ENCODE peak calls at places on chromosomes 5 and 9, in five cellular contexts. One of them, this sample, is unnamed.

GRCh38 chr9:136808781-136809158 is 1.0 kb downstream of the RABL6 start:
- DNase-seq in sigmoid colon: no peak
- DNase-seq in stomach: no peak
- DNase-seq in spleen: no peak
- DNase-seq in prostate gland: no peak
- DNase-seq in this sample: peak

GRCh38 chr9:30348904-30349303 is 2035.5 kb upstream of the ACO1 start:
- DNase-seq in sigmoid colon: no peak
- DNase-seq in prostate gland: no peak
- DNase-seq in stomach: no peak
- DNase-seq in spleen: peak
- DNase-seq in this sample: no peak

GRCh38 chr5:170720179-170720578 is 63.3 kb upstream of the GABRP start:
- DNase-seq in prostate gland: no peak
- DNase-seq in sigmoid colon: no peak
- DNase-seq in stomach: no peak
- DNase-seq in spleen: no peak
- DNase-seq in this sample: no peak

GRCh38 chr5:172443441-172444109 is 10.8 kb downstream of the SH3PXD2B start:
- DNase-seq in prostate gland: peak
- DNase-seq in sigmoid colon: peak
- DNase-seq in spleen: peak
- DNase-seq in stomach: peak
- DNase-seq in this sample: peak

GRCh38 chr5:9582406-9582805 is 36.5 kb upstream of the SEMA5A start:
- DNase-seq in spleen: no peak
- DNase-seq in sigmoid colon: no peak
- DNase-seq in prostate gland: no peak
- DNase-seq in stomach: no peak
- DNase-seq in this sample: no peak

GRCh38 chr5:180647465-180647864 is 1.9 kb downstream of the FLT4 start:
- DNase-seq in sigmoid colon: no peak
- DNase-seq in spleen: no peak
- DNase-seq in prostate gland: no peak
- DNase-seq in stomach: no peak
- DNase-seq in this sample: no peak

GRCh38 chr9:109331353-109331752 is 10.5 kb upstream of the EPB41L4B start:
- DNase-seq in sigmoid colon: no peak
- DNase-seq in stomach: peak
- DNase-seq in spleen: no peak
- DNase-seq in prostate gland: peak
- DNase-seq in this sample: no peak

GRCh38 chr5:136020383-136021015 is 8.3 kb upstream of the TGFBI start:
- DNase-seq in stomach: no peak
- DNase-seq in spleen: no peak
- DNase-seq in prostate gland: no peak
- DNase-seq in sigmoid colon: peak
- DNase-seq in this sample: peak

GRCh38 chr5:16418471-16418922 is 47.1 kb downstream of the ZNF622 start:
- DNase-seq in spleen: no peak
- DNase-seq in prostate gland: no peak
- DNase-seq in sigmoid colon: no peak
- DNase-seq in stomach: no peak
- DNase-seq in this sample: no peak

GRCh38 chr9:70493046-70493445 is 78.6 kb upstream of the KLF9 start:
- DNase-seq in prostate gland: no peak
- DNase-seq in spleen: no peak
- DNase-seq in stomach: no peak
- DNase-seq in sigmoid colon: no peak
- DNase-seq in this sample: no peak

GRCh38 chr5:6674421-6674820 is 38.8 kb upstream of the TENT4A start:
- DNase-seq in stomach: no peak
- DNase-seq in sigmoid colon: no peak
- DNase-seq in spleen: no peak
- DNase-seq in prostate gland: no peak
- DNase-seq in this sample: no peak

GRCh38 chr5:19555876-19556275 is 432.1 kb downstream of the CDH18 start:
- DNase-seq in spleen: no peak
- DNase-seq in sigmoid colon: no peak
- DNase-seq in stomach: no peak
- DNase-seq in prostate gland: no peak
- DNase-seq in this sample: no peak

GRCh38 chr5:139664727-139665351 is 16.7 kb downstream of the CXXC5 start:
- DNase-seq in stomach: no peak
- DNase-seq in spleen: no peak
- DNase-seq in prostate gland: no peak
- DNase-seq in sigmoid colon: no peak
- DNase-seq in this sample: no peak
- TF ChIP-seq POLR2AphosphoS5 in stomach: no peak
- TF ChIP-seq POLR2AphosphoS5 in spleen: peak
- TF ChIP-seq POLR2AphosphoS5 in prostate gland: no peak
- TF ChIP-seq POLR2AphosphoS5 in sigmoid colon: no peak
- TF ChIP-seq POLR2AphosphoS5 in this sample: no peak

GRCh38 chr9:113228130-113228665 is 6.9 kb downstream of the SLC31A1 start:
- DNase-seq in spleen: no peak
- DNase-seq in stomach: no peak
- DNase-seq in sigmoid colon: no peak
- DNase-seq in prostate gland: no peak
- DNase-seq in this sample: no peak
- TF ChIP-seq POLR2AphosphoS5 in spleen: no peak
- TF ChIP-seq POLR2AphosphoS5 in stomach: no peak
- TF ChIP-seq POLR2AphosphoS5 in sigmoid colon: no peak
- TF ChIP-seq POLR2AphosphoS5 in prostate gland: peak
- TF ChIP-seq POLR2AphosphoS5 in this sample: no peak

DNA sequence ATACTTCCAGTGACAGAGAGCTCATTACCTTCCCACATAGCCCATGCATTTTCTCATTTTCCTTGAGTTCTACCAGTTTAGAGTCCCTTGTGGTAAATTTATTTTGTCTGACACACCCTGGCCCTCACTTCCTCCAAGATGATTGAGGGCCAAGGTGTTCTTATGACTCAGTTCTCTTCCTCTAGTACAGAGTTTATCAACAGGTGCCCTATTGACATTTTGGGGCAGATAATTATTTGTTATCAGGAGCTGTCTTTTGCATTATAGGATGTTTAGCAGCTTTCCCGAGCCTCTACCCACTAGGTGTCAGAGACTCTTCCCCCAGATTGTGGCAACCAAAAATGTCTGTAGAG is 7.1 kb downstream of the SLC36A3 start:
- DNase-seq in spleen: no peak
- DNase-seq in prostate gland: no peak
- DNase-seq in sigmoid colon: no peak
- DNase-seq in stomach: no peak
- DNase-seq in this sample: no peak
- TF ChIP-seq POLR2AphosphoS5 in spleen: no peak
- TF ChIP-seq POLR2AphosphoS5 in prostate gland: no peak
- TF ChIP-seq POLR2AphosphoS5 in sigmoid colon: no peak
- TF ChIP-seq POLR2AphosphoS5 in stomach: no peak
- TF ChIP-seq POLR2AphosphoS5 in this sample: no peak

DNA sequence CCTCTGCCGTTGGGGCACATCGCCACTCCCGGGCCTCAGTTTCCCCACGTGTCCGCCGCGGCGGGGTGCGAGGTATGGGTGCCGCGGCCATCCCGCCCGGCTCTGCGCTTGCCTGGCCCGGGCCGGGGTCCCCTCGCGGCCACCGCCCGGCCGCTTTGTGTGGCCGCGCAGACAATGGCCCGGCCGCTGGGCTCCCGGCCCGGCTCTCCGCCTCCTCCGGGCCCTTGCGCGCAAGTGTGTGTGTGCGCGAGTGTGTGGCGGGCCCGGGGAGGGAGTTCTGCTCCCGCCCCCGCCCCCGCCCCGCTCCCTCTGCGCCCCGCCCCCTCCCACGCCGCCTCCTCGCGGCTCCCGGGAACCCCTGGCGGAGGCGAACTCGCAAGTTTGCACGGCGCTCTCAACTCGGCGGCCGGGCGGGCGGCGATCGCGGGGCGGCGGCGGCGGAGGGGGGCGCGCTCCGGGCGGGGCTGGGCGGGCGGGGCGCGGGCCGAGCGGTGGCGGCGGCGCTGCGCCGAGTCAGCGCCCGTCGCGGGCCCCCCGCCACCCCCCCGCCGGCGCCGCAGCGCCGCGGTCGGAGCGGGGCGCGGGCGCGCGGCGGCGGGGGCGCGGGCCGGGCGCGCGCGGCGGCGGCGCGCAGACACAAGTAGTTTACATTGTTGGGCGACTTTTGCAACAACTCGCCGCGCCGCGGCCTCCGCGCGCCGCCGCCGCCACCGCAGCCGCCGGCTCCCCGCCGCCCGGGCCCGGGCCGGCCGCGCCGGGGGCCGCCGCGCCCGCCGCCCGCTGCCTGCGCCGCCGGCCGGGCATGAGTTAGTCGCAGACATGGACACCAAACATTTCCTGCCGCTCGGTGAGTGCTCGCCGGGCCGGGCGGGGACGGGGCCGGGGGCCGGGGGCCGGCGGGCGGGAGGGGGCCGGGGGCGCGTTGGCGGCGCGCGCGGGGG is at the start of gene RXRA:
- DNase-seq in spleen: peak
- DNase-seq in sigmoid colon: peak
- DNase-seq in prostate gland: peak
- DNase-seq in stomach: peak
- DNase-seq in this sample: peak
- TF ChIP-seq POLR2AphosphoS5 in spleen: peak
- TF ChIP-seq POLR2AphosphoS5 in sigmoid colon: peak
- TF ChIP-seq POLR2AphosphoS5 in prostate gland: no peak
- TF ChIP-seq POLR2AphosphoS5 in stomach: peak
- TF ChIP-seq POLR2AphosphoS5 in this sample: peak

GRCh38 chr5:73122875-73123810 is 2.8 kb downstream of the TMEM171 start:
- DNase-seq in prostate gland: no peak
- DNase-seq in spleen: no peak
- DNase-seq in sigmoid colon: no peak
- DNase-seq in stomach: no peak
- DNase-seq in this sample: peak

GRCh38 chr5:73121109-73121443 is 701 bp downstream of the TMEM171 start:
- DNase-seq in stomach: no peak
- DNase-seq in spleen: no peak
- DNase-seq in prostate gland: no peak
- DNase-seq in sigmoid colon: no peak
- DNase-seq in this sample: peak

GRCh38 chr5:73119492-73120157 is 750 bp upstream of the TMEM171 start:
- DNase-seq in prostate gland: no peak
- DNase-seq in sigmoid colon: no peak
- DNase-seq in stomach: peak
- DNase-seq in spleen: peak
- DNase-seq in this sample: peak

GRCh38 chr5:73118331-73119011 is 1.9 kb upstream of the TMEM171 start:
- DNase-seq in sigmoid colon: no peak
- DNase-seq in prostate gland: no peak
- DNase-seq in spleen: no peak
- DNase-seq in stomach: peak
- DNase-seq in this sample: no peak

GRCh38 chr5:73120222-73121108 is at the start of gene TMEM171:
- DNase-seq in spleen: peak
- DNase-seq in sigmoid colon: no peak
- DNase-seq in prostate gland: no peak
- DNase-seq in stomach: peak
- DNase-seq in this sample: peak
- TF ChIP-seq POLR2AphosphoS5 in spleen: peak
- TF ChIP-seq POLR2AphosphoS5 in sigmoid colon: no peak
- TF ChIP-seq POLR2AphosphoS5 in prostate gland: no peak
- TF ChIP-seq POLR2AphosphoS5 in stomach: peak
- TF ChIP-seq POLR2AphosphoS5 in this sample: peak

GRCh38 chr5:178242416-178242815 is 9.8 kb upstream of the PHYKPL start:
- DNase-seq in spleen: no peak
- DNase-seq in stomach: no peak
- DNase-seq in prostate gland: no peak
- DNase-seq in sigmoid colon: no peak
- DNase-seq in this sample: no peak

GRCh38 chr5:178241688-178242231 is 9.2 kb upstream of the PHYKPL start:
- DNase-seq in prostate gland: no peak
- DNase-seq in stomach: no peak
- DNase-seq in spleen: peak
- DNase-seq in sigmoid colon: no peak
- DNase-seq in this sample: no peak

GRCh38 chr5:178241259-178241658 is 8.7 kb upstream of the PHYKPL start:
- DNase-seq in stomach: no peak
- DNase-seq in spleen: peak
- DNase-seq in prostate gland: no peak
- DNase-seq in sigmoid colon: no peak
- DNase-seq in this sample: peak

GRCh38 chr5:178240341-178240741 is 7.7 kb upstream of the PHYKPL start:
- DNase-seq in sigmoid colon: no peak
- DNase-seq in stomach: no peak
- DNase-seq in spleen: no peak
- DNase-seq in prostate gland: no peak
- DNase-seq in this sample: no peak

GRCh38 chr5:178240772-178241171 is 8.2 kb upstream of the PHYKPL start:
- DNase-seq in spleen: no peak
- DNase-seq in sigmoid colon: no peak
- DNase-seq in stomach: no peak
- DNase-seq in prostate gland: no peak
- DNase-seq in this sample: no peak
- TF ChIP-seq POLR2AphosphoS5 in spleen: no peak
- TF ChIP-seq POLR2AphosphoS5 in sigmoid colon: no peak
- TF ChIP-seq POLR2AphosphoS5 in stomach: no peak
- TF ChIP-seq POLR2AphosphoS5 in prostate gland: no peak
- TF ChIP-seq POLR2AphosphoS5 in this sample: no peak

GRCh38 chr9:129398901-129399300 is 220.8 kb upstream of the IER5L start:
- DNase-seq in sigmoid colon: no peak
- DNase-seq in spleen: peak
- DNase-seq in stomach: no peak
- DNase-seq in prostate gland: no peak
- DNase-seq in this sample: no peak
- TF ChIP-seq POLR2AphosphoS5 in sigmoid colon: no peak
- TF ChIP-seq POLR2AphosphoS5 in spleen: no peak
- TF ChIP-seq POLR2AphosphoS5 in stomach: no peak
- TF ChIP-seq POLR2AphosphoS5 in prostate gland: no peak
- TF ChIP-seq POLR2AphosphoS5 in this sample: no peak

DNA sequence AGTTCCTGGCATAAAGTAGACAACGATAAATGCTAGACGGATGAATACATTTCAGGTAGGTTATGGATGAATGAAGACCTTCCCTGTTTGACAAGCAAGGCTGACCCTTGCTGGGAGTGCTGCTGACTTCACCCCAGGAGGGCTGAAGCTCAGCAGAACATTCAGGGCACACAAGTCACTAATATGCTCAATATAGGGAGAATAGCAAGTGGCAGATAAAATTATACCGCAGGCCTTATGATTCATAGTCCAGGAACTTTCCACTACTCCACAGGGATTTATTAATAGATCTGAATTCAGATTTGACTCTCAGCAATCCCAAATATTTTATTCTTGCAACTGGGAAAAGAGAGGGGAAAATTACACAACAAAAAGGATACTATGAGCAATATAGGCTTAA is 38.2 kb upstream of the GRAMD2B start:
- DNase-seq in stomach: no peak
- DNase-seq in sigmoid colon: no peak
- DNase-seq in spleen: no peak
- DNase-seq in prostate gland: no peak
- DNase-seq in this sample: no peak
- TF ChIP-seq POLR2AphosphoS5 in stomach: no peak
- TF ChIP-seq POLR2AphosphoS5 in sigmoid colon: peak
- TF ChIP-seq POLR2AphosphoS5 in spleen: no peak
- TF ChIP-seq POLR2AphosphoS5 in prostate gland: no peak
- TF ChIP-seq POLR2AphosphoS5 in this sample: no peak

This sample was measured in endothelial cell of umbilical vein.